ENCODE peak calls at places on chromosomes 6 and 20, in eight cellular contexts. C is endothelial cell; K is stimulated activated CD4-positive, alpha-beta T cell treated with anti-CD3 and anti-CD28 coated beads, Interleukin-12 subunit alpha, Interleukin-12 subunit beta, amount 100 ng/mL, for 4 hours; H is RCC 7860; J is ELR; P is kidney epithelial cell; R is stimulated activated CD8-positive, alpha-beta memory T cell treated with anti-CD3 and anti-CD28 coated beads, Interleukin-7, amount 100 ng/mL, for 48 hours; M is AG10803. N is an unnamed sample.

GRCh38 chr20:36132802-36133211 is 21.7 kb upstream of the EPB41L1 start:
- DNase-seq in M (no peak), K (no peak), R (no peak), H (no peak), P (no peak), J (no peak), C (no peak), N (no peak)

GRCh38 chr6:13522639-13523038 is 35.2 kb upstream of the GFOD1 start:
- DNase-seq in J (peak), H (peak), R (no peak), K (no peak), M (peak), C (no peak), P (no peak), N (no peak)

GRCh38 chr20:4726710-4727391 is 5.1 kb downstream of the PRND start:
- DNase-seq in R (peak), J (peak), K (peak), P (no peak), M (peak), H (no peak), C (no peak), N (peak)

GRCh38 chr20:17542993-17543412 is 11.8 kb upstream of the BFSP1 start:
- DNase-seq in P (no peak), J (peak), H (no peak), C (no peak), M (peak), K (no peak), R (no peak), N (no peak)

GRCh38 chr20:38759135-38759534 is 10.9 kb downstream of the ACTR5 start:
- DNase-seq in C (no peak), H (no peak), M (no peak), J (no peak), K (no peak), R (no peak), P (no peak), N (no peak)

GRCh38 chr20:51687071-51687470 is 81.1 kb downstream of the ATP9A start:
- DNase-seq in M (peak), C (no peak), P (no peak), J (peak), R (no peak), K (no peak), H (peak), N (no peak)

GRCh38 chr6:149834513-149835481 is 29.4 kb downstream of the LRP11 start:
- DNase-seq in K (peak), P (no peak), C (peak), M (peak), J (peak), H (peak), R (peak), N (peak)

GRCh38 chr6:31768717-31769257 is 6.3 kb downstream of the SAPCD1 start:
- DNase-seq in K (no peak), M (no peak), P (no peak), H (no peak), J (no peak), C (no peak), R (no peak), N (no peak)

GRCh38 chr6:106883808-106884262 is 90.7 kb downstream of the CD24 start:
- DNase-seq in C (no peak), H (no peak), J (no peak), K (no peak), M (no peak), R (no peak), P (no peak), N (peak)

GRCh38 chr6:129696843-129697242 is 13.1 kb downstream of the ARHGAP18 start:
- DNase-seq in R (no peak), K (no peak), H (no peak), M (no peak), J (no peak), C (no peak), P (no peak), N (no peak)

GRCh38 chr6:111841822-111842221 is 31.4 kb downstream of the FYN start:
- DNase-seq in R (no peak), J (no peak), P (peak), H (no peak), M (peak), K (no peak), C (peak), N (peak)

GRCh38 chr6:35647400-35647799 is 41.3 kb downstream of the FKBP5 start:
- DNase-seq in H (no peak), C (no peak), K (no peak), R (no peak), J (no peak), M (no peak), P (no peak), N (no peak)

GRCh38 chr6:50076431-50076830 is 26.7 kb upstream of the DEFB112 start:
- DNase-seq in H (no peak), P (no peak), K (no peak), C (no peak), J (no peak), R (no peak), M (no peak), N (no peak)

GRCh38 chr6:104324305-104324704 is 535.4 kb downstream of the HACE1 start:
- DNase-seq in C (no peak), M (no peak), R (no peak), H (no peak), P (no peak), J (no peak), K (no peak), N (no peak)